ENCODE peak calls at places on chromosomes 13 and 19, in four cellular contexts. O is GM23248; V is CD8-positive, alpha-beta memory T cell; M is cardiac muscle cell. S is an unnamed sample.

GRCh38 chr13:100392709-100393630 is 195.6 kb downstream of the GGACT start:
- DNase-seq in O (peak; percentile 99), V (no peak), M (peak; percentile 99), S (peak; percentile 37)

GRCh38 chr19:4368128-4368820 is 24.9 kb downstream of the MPND start:
- DNase-seq in O (no peak), V (no peak), M (peak; percentile 43), S (no peak)

GRCh38 chr19:18436651-18437478 is 1.1 kb downstream of the ISYNA1 start:
- DNase-seq in O (peak; percentile 85), V (peak; percentile 87), M (peak; percentile 95), S (peak; percentile 79)

GRCh38 chr19:1214299-1214861 is 8.8 kb downstream of the STK11 start:
- DNase-seq in O (no peak), V (no peak), M (no peak), S (no peak)

GRCh38 chr13:49635599-49636433 is 7.5 kb downstream of the ARL11 start:
- DNase-seq in O (no peak), V (peak; percentile 75), M (peak; percentile 87), S (peak; percentile 52)

GRCh38 chr13:32383836-32384618 is 43.9 kb downstream of the N4BP2L1 start:
- DNase-seq in O (no peak), V (no peak), M (no peak), S (no peak)

GRCh38 chr19:49135686-49136085 is 16.3 kb downstream of the PPFIA3 start:
- DNase-seq in O (no peak), V (no peak), M (no peak), S (no peak)

GRCh38 chr13:19061278-19061677 is 120.3 kb downstream of the TUBA3C start:
- DNase-seq in O (no peak), V (no peak), M (no peak), S (no peak)

GRCh38 chr13:21176195-21176981 is at the start of the genes MRPL57 and SKA3:
- DNase-seq in O (peak; percentile 97), V (peak; percentile 93), M (peak; percentile 96), S (peak; percentile 91)

GRCh38 chr13:43698743-43699142 is 88.0 kb downstream of the ENOX1 start:
- DNase-seq in O (peak; percentile 69), V (no peak), M (peak; percentile 69), S (no peak)

GRCh38 chr19:50838239-50838638 is 4.9 kb upstream of the KLK15 start:
- DNase-seq in O (peak; percentile 21), V (no peak), M (peak; percentile 7), S (peak; percentile 77)

GRCh38 chr13:31930901-31931522 is 100.6 kb upstream of the FRY start:
- DNase-seq in O (no peak), V (no peak), M (peak; percentile 10), S (no peak)

GRCh38 chr19:48796468-48797083 is 14.3 kb downstream of the BCAT2 start:
- DNase-seq in O (no peak), V (no peak), M (no peak), S (no peak)

GRCh38 chr13:107361666-107362065 is 793.7 kb upstream of the ARGLU1 start:
- DNase-seq in O (peak; percentile 79), V (no peak), M (peak; percentile 44), S (no peak)

GRCh38 chr19:55581145-55581827 is 638 bp upstream of the ZNF579 start:
- DNase-seq in O (peak; percentile 45), V (no peak), M (no peak), S (no peak)

GRCh38 chr19:31338069-31338767 is 11.0 kb downstream of the TSHZ3 start:
- DNase-seq in O (peak; percentile 55), V (no peak), M (peak; percentile 94), S (peak; percentile 41)
- H3K4me3 ChIP-seq in O (no peak overlapping the region), V (no peak overlapping the region), M (no peak overlapping the region), S (no peak overlapping the region)

GRCh38 chr13:46782066-46782465 is 14.9 kb downstream of the ESD start:
- DNase-seq in O (no peak), V (no peak), M (no peak), S (no peak)

GRCh38 chr13:46778879-46779278 is 18.1 kb downstream of the ESD start:
- DNase-seq in O (peak; percentile 72), V (no peak), M (peak; percentile 4), S (no peak)

GRCh38 chr13:46778095-46778494 is 18.9 kb downstream of the ESD start:
- DNase-seq in O (peak; percentile 14), V (no peak), M (no peak), S (no peak)

DNA sequence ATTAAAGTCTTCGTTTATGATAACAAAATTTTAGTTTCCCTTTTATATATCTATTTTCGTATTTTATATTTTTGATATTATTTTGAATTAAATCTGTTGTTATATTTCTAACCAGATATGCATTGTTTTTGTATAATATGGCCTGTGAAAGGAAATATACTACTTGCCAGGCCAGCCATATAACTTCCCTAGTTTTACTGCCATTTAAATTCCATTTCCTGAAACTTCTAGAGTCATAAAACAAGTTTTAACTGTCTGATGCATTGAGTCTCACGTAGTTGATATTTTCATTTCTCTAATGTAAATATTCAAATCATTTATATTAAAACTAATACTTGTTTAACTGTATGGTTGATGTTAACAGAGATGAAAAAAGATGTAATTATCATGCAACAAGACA is 13.5 kb downstream of the ESD start:
- DNase-seq in O (no peak), V (no peak), M (no peak), S (no peak)
- H3K4me3 ChIP-seq in O (no peak overlapping the region), V (no peak overlapping the region), M (no peak overlapping the region), S (no peak overlapping the region)

DNA sequence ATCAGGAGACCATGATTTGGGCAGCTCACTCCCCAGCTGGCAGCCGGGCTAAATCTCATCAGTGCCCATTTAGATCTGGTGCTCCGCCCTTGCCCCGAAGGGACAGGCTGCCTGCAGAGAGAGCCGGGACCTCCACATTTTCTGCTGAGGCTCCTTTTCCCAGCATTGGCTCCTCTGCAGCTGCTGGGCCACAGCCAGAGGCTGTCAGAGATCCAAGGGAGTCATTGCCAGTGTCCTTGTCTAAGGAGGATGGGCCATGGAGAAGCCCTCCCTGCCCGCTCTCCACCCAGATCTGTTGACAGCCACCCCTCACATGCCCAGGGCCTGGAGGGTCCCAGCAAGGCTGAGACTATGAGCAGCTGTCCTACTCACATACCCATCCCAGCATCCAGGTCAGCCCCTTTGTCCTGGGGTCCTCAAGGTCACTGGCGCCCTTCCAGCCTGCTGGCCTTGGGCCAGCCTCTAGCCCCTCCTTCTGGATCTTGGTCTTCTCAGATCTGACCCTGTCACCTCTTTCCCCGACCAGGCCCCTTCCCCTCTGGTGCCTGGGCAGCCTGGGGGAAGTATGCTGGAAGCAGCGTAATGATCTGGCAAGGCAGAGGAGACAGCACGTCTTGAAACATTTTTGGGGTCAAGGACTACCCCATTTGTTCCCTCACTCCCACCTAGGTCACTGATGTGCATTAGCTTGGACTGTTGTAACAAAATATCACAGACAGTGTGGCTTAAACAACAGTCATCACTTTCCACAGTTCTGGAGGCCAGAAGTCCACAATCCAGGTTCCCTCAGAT is 7.9 kb downstream of the PIN1 start:
- DNase-seq in O (no peak), V (no peak), M (no peak), S (no peak)
- H3K4me3 ChIP-seq in O (no peak overlapping the region), V (no peak overlapping the region), M (no peak overlapping the region), S (no peak overlapping the region)

DNA sequence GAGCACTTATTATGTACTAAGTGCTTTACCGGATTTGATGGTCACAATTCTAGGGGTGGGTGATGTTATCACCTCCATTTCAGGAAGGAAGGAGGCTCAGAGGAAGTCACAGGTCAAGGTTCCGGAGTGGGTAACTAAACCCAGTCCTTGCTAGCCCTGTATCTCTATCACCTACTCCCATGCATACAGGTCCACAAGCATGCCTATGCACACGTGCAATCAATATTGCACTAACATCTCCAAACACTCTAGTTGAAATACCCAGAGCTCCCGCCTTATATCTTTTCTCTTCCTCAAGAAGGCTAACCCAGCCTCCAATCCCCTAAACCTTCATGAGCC is 17.8 kb upstream of the FOSB start:
- DNase-seq in O (no peak), V (no peak), M (no peak), S (no peak)
- H3K4me3 ChIP-seq in O (peak overlapping the region; percentile 80), V (peak overlapping the region; percentile 82), M (peak overlapping the region; percentile 48), S (peak overlapping the region; percentile 53)

DNA sequence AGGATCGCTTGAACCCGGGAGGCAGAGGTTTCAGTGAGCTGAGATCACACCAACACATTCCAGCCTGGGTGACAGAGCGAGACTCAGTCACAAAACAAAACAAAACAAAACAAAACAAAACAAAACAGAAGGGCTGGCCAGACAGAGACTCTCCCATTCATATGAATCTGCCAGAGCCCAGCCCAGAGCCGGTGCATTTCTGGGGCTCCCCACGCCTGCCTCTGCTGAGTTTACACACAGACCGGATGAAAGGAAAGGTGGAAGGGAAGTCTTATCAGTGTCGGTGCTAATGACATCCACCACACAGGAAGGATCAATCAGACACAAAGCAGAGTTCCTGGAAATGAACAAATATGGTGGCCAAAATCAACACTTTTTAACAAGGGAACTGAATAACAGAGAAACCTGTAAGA is 6.8 kb downstream of the TRAPPC6A start:
- DNase-seq in O (no peak), V (peak; percentile 26), M (peak; percentile 29), S (peak; percentile 37)
- H3K4me3 ChIP-seq in O (no peak overlapping the region), V (peak overlapping the region; percentile 65), M (no peak overlapping the region), S (no peak overlapping the region)

GRCh38 chr19:20999731-21000352 is 20.6 kb upstream of the ZNF430 start:
- DNase-seq in O (peak; percentile 97), V (peak; percentile 81), M (peak; percentile 94), S (no peak)
- H3K4me3 ChIP-seq in O (peak overlapping the region; percentile 75), V (peak overlapping the region; percentile 70), M (peak overlapping the region; percentile 49), S (no peak overlapping the region)

DNA sequence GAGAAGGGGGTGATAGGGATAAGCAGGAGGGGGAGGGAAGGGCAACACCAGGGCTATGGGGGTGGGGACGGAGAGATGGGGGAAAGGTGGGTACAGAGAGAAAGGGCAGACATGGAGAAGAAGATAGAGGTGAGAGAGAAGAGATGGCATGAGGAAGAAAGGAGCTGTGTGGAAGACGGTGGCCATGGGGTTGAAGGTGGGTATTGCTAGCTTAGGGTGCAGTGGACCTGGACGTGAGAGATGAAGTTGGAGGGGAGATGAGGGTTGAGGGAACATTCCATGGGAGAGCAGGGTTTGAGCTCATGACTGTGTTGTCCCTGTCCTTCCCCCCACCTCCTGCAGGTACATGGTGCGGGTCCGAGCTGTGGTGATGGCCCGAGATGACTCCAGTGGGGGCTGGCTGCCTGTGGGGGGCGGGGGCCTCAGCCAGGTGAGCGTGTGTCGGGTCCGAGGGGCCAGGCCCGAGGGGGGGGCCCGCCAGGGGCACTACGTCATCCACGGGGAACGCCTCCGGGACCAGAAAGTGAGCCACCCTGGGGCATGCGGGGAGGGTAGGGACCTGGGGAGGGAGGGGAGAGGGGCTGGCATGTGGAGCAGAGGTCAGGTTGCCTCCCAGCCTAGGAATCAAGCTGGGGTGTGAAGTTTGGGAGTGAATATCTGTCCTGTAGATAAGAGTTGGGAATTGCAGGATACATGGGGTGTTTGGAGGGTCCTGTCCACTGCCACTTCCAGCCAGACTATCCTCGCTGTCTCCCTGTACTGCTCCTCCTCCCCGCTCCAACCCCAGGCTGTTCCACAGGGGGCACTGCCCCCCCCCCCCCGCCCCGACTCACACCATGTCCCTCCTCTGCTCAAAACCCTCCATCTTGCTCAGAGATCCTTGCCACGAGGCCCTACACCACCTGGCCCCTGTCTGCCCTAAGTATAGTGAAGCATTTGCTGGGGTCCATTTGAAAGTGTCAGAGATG is 1.7 kb downstream of the SPRED3 start:
- DNase-seq in O (no peak), V (no peak), M (no peak), S (no peak)
- H3K4me3 ChIP-seq in O (peak overlapping the region; percentile 93), V (no peak overlapping the region), M (no peak overlapping the region), S (no peak overlapping the region)

DNA sequence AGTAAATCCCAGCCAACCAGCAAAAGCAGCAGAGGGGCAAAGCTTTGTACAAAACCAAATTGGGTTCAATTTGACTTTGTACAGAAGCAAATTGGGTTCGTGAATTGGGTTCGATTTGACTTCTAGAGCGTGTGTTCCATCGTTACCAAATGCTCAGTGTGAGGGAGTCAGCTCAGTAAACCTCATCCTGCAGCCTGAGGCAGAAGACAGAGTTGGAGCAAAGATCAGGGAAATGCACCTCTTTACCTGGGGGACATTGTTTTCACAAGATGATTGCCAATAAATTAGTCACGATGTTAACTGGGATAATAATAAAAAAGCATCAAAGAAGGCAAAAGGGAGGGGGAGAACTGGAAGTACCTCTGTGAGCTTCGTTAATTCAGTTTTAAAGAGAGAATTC is 1.5 kb downstream of the RAB20 start:
- DNase-seq in O (peak; percentile 20), V (no peak), M (no peak), S (no peak)
- H3K4me3 ChIP-seq in O (peak overlapping the region; percentile 100), V (no peak overlapping the region), M (no peak overlapping the region), S (no peak overlapping the region)

GRCh38 chr19:6667114-6667627 is 2.8 kb downstream of the TNFSF14 start:
- DNase-seq in O (no peak), V (no peak), M (no peak), S (no peak)
- H3K4me3 ChIP-seq in O (no peak overlapping the region), V (peak overlapping the region; percentile 12), M (no peak overlapping the region), S (no peak overlapping the region)

S was measured in Jurkat, Clone E6-1.